ENCODE peak calls at places on chromosomes 2 and 18, in five cellular contexts. D is tibial nerve, B is IMR-90, Q is sigmoid colon, N is stomach. W is an unnamed sample.
A peak's percentile ranks its signal among the peaks of the same experiment; 100 is the strongest.

GRCh38 chr2:19859565-19859964 is 42.2 kb downstream of the TTC32 start:
- DNase-seq in D (no peak), B (peak; percentile 93), Q (no peak), N (no peak), W (no peak)

GRCh38 chr2:163659224-163659623 is 76.6 kb downstream of the FIGN start:
- DNase-seq in D (no peak), B (no peak), Q (no peak), N (no peak), W (no peak)

GRCh38 chr2:8447610-8448221 is 234.1 kb upstream of the ID2 start:
- DNase-seq in D (no peak), B (peak; percentile 63), Q (peak; percentile 19), N (no peak), W (no peak)

GRCh38 chr2:26740890-26741302 is 23.2 kb upstream of the SLC35F6 start:
- DNase-seq in D (no peak), B (peak; percentile 22), Q (no peak), N (no peak), W (peak; percentile 26)

GRCh38 chr2:17441055-17441771 is 77.0 kb downstream of the RAD51AP2 start:
- DNase-seq in D (no peak), B (no peak), Q (no peak), N (no peak), W (no peak)

GRCh38 chr2:217864960-217865359 is 137.8 kb downstream of the TNS1 start:
- DNase-seq in D (no peak), B (no peak), Q (no peak), N (no peak), W (no peak)

GRCh38 chr18:23053756-23054457 is 81.4 kb upstream of the CABLES1 start:
- DNase-seq in D (no peak), B (peak; percentile 72), Q (no peak), N (peak; percentile 27), W (no peak)

GRCh38 chr2:128661289-128661688 is 342.6 kb upstream of the HS6ST1 start:
- DNase-seq in D (no peak), B (no peak), Q (no peak), N (peak; percentile 8), W (no peak)

GRCh38 chr2:12175323-12175722 is 428.9 kb downstream of the LPIN1 start:
- DNase-seq in D (no peak), B (no peak), Q (no peak), N (no peak), W (no peak)

GRCh38 chr2:120660771-120661459 is 74.8 kb upstream of the GLI2 start:
- DNase-seq in D (no peak), B (no peak), Q (no peak), N (no peak), W (peak; percentile 43)

DNA sequence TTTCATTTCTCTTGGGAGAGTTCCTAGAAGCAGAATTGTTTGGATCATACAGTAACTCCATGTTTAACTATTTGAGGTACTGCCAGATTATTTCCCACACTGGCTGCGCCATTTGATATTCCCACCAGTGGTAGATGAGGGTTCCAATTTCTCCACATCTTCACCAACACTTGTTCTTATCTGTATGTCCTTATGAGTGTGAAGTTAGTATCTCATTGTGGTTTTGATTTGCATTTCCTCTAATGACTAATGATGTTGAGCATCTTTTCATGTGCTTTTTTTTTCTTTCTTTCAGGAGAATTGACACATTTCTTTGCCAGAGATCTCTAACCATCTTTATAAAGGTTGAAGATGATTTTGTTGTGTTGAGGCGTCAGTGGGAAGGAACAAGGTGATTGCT is 4.1 kb upstream of the MGAT5 start:
- DNase-seq in D (no peak), B (no peak), Q (no peak), N (no peak), W (no peak)
- H3K4me3 ChIP-seq in D (no peak overlapping the region), B (no peak overlapping the region), Q (no peak overlapping the region), N (no peak overlapping the region), W (no peak overlapping the region)

GRCh38 chr2:101124684-101125366 is 26.4 kb downstream of the TBC1D8 start:
- DNase-seq in D (peak; percentile 69), B (peak; percentile 76), Q (peak; percentile 85), N (peak; percentile 78), W (no peak)
- H3K27ac ChIP-seq in D (peak overlapping the region; percentile 81), B (peak overlapping the region; percentile 62), Q (peak overlapping the region; percentile 45), N (peak overlapping the region; percentile 80), W (peak overlapping the region; percentile 3)

GRCh38 chr2:196176142-196176738 is 4.9 kb upstream of the STK17B start:
- DNase-seq in D (no peak), B (no peak), Q (no peak), N (peak; percentile 46), W (no peak)
- TF ChIP-seq POLR2A in D (no peak), B (no peak), Q (no peak), N (no peak), W (no peak)

GRCh38 chr18:29780814-29781213 is 1261.7 kb downstream of the DSC3 start:
- DNase-seq in D (no peak), B (no peak), Q (no peak), N (no peak), W (no peak)
- H3K4me3 ChIP-seq in D (no peak overlapping the region), B (no peak overlapping the region), Q (no peak overlapping the region), N (no peak overlapping the region), W (no peak overlapping the region)

GRCh38 chr2:46311651-46312223 is 14.5 kb downstream of the EPAS1 start:
- DNase-seq in D (no peak), B (no peak), Q (no peak), N (no peak), W (no peak)
- H3K27ac ChIP-seq in D (peak overlapping the region; percentile 83), B (no peak overlapping the region), Q (peak overlapping the region; percentile 33), N (peak overlapping the region; percentile 48), W (no peak overlapping the region)

GRCh38 chr2:40534528-40534927 is 82.6 kb upstream of the SLC8A1 start:
- DNase-seq in D (no peak), B (peak; percentile 4), Q (no peak), N (no peak), W (no peak)
- TF ChIP-seq POLR2A in D (no peak), B (no peak), Q (no peak), N (no peak), W (no peak)

DNA sequence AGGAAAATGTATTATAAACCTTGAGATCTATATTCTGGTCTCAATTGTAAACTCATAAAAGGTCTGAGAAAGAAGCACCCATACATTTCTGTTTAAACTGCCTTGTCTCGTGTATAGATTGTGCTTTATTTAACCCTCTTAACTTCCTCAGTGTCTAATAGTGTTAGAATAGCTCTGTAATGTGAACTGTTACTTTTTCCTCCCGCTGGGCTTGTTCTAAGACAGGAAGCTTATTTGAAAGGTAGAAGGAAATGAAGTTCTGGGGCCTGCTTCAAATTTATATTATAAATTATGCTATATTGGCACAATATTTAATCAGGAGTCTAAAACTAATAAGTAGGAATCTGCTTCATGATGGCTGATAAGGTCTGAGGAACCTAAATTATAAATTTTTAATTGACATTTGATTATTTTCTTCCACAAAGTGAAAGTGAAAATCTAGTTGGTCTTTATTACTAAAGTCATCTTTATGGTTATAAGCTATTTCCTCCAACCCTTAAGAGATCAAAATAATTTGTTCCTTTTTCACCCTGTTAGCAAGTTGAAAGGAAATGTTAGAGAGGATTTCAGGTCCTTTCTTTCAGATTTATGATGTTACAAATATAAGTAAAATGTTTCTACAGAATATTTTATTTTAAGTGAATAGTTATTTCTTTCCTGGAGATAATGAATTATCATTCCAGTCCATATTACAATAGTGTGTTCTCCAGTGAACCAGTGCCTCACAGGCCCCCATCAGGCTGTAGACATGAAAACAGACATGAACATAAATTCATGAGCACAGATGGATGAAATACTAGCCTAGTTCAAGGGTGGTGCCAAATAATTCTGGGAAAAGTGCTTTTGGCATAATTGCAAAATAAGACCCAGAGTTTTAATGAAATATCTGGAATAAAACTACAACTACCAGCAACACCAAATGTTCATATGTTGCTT is 7.9 kb downstream of the MFSD6 start:
- DNase-seq in D (no peak), B (no peak), Q (no peak), N (no peak), W (no peak)
- H3K4me3 ChIP-seq in D (no peak overlapping the region), B (no peak overlapping the region), Q (no peak overlapping the region), N (no peak overlapping the region), W (no peak overlapping the region)

W was measured in testis.